ENCODE peak calls at places on chromosomes 13 and 19, in eight cellular contexts. One of them, this sample, is unnamed.

GRCh38 chr13:44842158-44842557 is 147.1 kb downstream of the NUFIP1 start:
- DNase-seq in NCI-H1417 treated with DMSO at 0.1 percent for 48 hours: no peak
- DNase-seq in stimulated activated CD4-positive, alpha-beta T cell treated with anti-CD3 and anti-CD28 coated beads, Interleukin-1b, Interleukin-23, amount 100 ng/mL, for 24 hours: no peak
- DNase-seq in activated naive CD4-positive, alpha-beta T cell treated with anti-CD3 and anti-CD28 coated beads, Interleukin-2, amount 10 ng/mL, durations not matched to agents 7 days and 5 days: no peak
- DNase-seq in MV-4-11: peak; percentile 46
- DNase-seq in CD8-positive, alpha-beta memory T cell: no peak
- DNase-seq in LoVo: no peak
- DNase-seq in activated CD8-positive, alpha-beta memory T cell treated with anti-CD3 and anti-CD28 coated beads for 24 hours: no peak
- DNase-seq in this sample: no peak

GRCh38 chr19:33796164-33797100 is at the start of gene KCTD15:
- DNase-seq in NCI-H1417 treated with DMSO at 0.1 percent for 48 hours: peak; percentile 5
- DNase-seq in stimulated activated CD4-positive, alpha-beta T cell treated with anti-CD3 and anti-CD28 coated beads, Interleukin-1b, Interleukin-23, amount 100 ng/mL, for 24 hours: no peak
- DNase-seq in activated naive CD4-positive, alpha-beta T cell treated with anti-CD3 and anti-CD28 coated beads, Interleukin-2, amount 10 ng/mL, durations not matched to agents 7 days and 5 days: peak; percentile 43
- DNase-seq in MV-4-11: no peak
- DNase-seq in CD8-positive, alpha-beta memory T cell: no peak
- DNase-seq in LoVo: peak; percentile 42
- DNase-seq in activated CD8-positive, alpha-beta memory T cell treated with anti-CD3 and anti-CD28 coated beads for 24 hours: peak; percentile 76
- DNase-seq in this sample: peak; percentile 53

GRCh38 chr19:3366761-3367571 is 583 bp downstream of the NFIC start:
- DNase-seq in NCI-H1417 treated with DMSO at 0.1 percent for 48 hours: no peak
- DNase-seq in stimulated activated CD4-positive, alpha-beta T cell treated with anti-CD3 and anti-CD28 coated beads, Interleukin-1b, Interleukin-23, amount 100 ng/mL, for 24 hours: no peak
- DNase-seq in activated naive CD4-positive, alpha-beta T cell treated with anti-CD3 and anti-CD28 coated beads, Interleukin-2, amount 10 ng/mL, durations not matched to agents 7 days and 5 days: no peak
- DNase-seq in MV-4-11: peak; percentile 26
- DNase-seq in CD8-positive, alpha-beta memory T cell: no peak
- DNase-seq in LoVo: no peak
- DNase-seq in activated CD8-positive, alpha-beta memory T cell treated with anti-CD3 and anti-CD28 coated beads for 24 hours: peak; percentile 68
- DNase-seq in this sample: peak; percentile 52

GRCh38 chr19:29844891-29845575 is 33.2 kb downstream of the CCNE1 start:
- DNase-seq in NCI-H1417 treated with DMSO at 0.1 percent for 48 hours: peak; percentile 83
- DNase-seq in stimulated activated CD4-positive, alpha-beta T cell treated with anti-CD3 and anti-CD28 coated beads, Interleukin-1b, Interleukin-23, amount 100 ng/mL, for 24 hours: peak; percentile 98
- DNase-seq in activated naive CD4-positive, alpha-beta T cell treated with anti-CD3 and anti-CD28 coated beads, Interleukin-2, amount 10 ng/mL, durations not matched to agents 7 days and 5 days: peak; percentile 97
- DNase-seq in MV-4-11: peak; percentile 93
- DNase-seq in CD8-positive, alpha-beta memory T cell: peak; percentile 95
- DNase-seq in LoVo: peak; percentile 89
- DNase-seq in activated CD8-positive, alpha-beta memory T cell treated with anti-CD3 and anti-CD28 coated beads for 24 hours: peak; percentile 99
- DNase-seq in this sample: peak; percentile 87

GRCh38 chr19:34999498-35000337 is at the start of gene GRAMD1A:
- DNase-seq in NCI-H1417 treated with DMSO at 0.1 percent for 48 hours: peak; percentile 31
- DNase-seq in stimulated activated CD4-positive, alpha-beta T cell treated with anti-CD3 and anti-CD28 coated beads, Interleukin-1b, Interleukin-23, amount 100 ng/mL, for 24 hours: peak; percentile 55
- DNase-seq in activated naive CD4-positive, alpha-beta T cell treated with anti-CD3 and anti-CD28 coated beads, Interleukin-2, amount 10 ng/mL, durations not matched to agents 7 days and 5 days: peak; percentile 83
- DNase-seq in MV-4-11: peak; percentile 61
- DNase-seq in CD8-positive, alpha-beta memory T cell: peak; percentile 58
- DNase-seq in LoVo: peak; percentile 75
- DNase-seq in activated CD8-positive, alpha-beta memory T cell treated with anti-CD3 and anti-CD28 coated beads for 24 hours: peak; percentile 91
- DNase-seq in this sample: peak; percentile 73

GRCh38 chr13:82879921-82880320 is 1002.4 kb downstream of the SLITRK1 start:
- DNase-seq in NCI-H1417 treated with DMSO at 0.1 percent for 48 hours: no peak
- DNase-seq in stimulated activated CD4-positive, alpha-beta T cell treated with anti-CD3 and anti-CD28 coated beads, Interleukin-1b, Interleukin-23, amount 100 ng/mL, for 24 hours: no peak
- DNase-seq in activated naive CD4-positive, alpha-beta T cell treated with anti-CD3 and anti-CD28 coated beads, Interleukin-2, amount 10 ng/mL, durations not matched to agents 7 days and 5 days: no peak
- DNase-seq in MV-4-11: no peak
- DNase-seq in CD8-positive, alpha-beta memory T cell: no peak
- DNase-seq in LoVo: no peak
- DNase-seq in activated CD8-positive, alpha-beta memory T cell treated with anti-CD3 and anti-CD28 coated beads for 24 hours: no peak
- DNase-seq in this sample: no peak

GRCh38 chr19:32404213-32404938 is 1.2 kb upstream of the DPY19L3 start:
- DNase-seq in NCI-H1417 treated with DMSO at 0.1 percent for 48 hours: no peak
- DNase-seq in stimulated activated CD4-positive, alpha-beta T cell treated with anti-CD3 and anti-CD28 coated beads, Interleukin-1b, Interleukin-23, amount 100 ng/mL, for 24 hours: no peak
- DNase-seq in activated naive CD4-positive, alpha-beta T cell treated with anti-CD3 and anti-CD28 coated beads, Interleukin-2, amount 10 ng/mL, durations not matched to agents 7 days and 5 days: no peak
- DNase-seq in MV-4-11: peak; percentile 36
- DNase-seq in CD8-positive, alpha-beta memory T cell: no peak
- DNase-seq in LoVo: no peak
- DNase-seq in activated CD8-positive, alpha-beta memory T cell treated with anti-CD3 and anti-CD28 coated beads for 24 hours: no peak
- DNase-seq in this sample: peak; percentile 14

GRCh38 chr13:36101157-36101556 is 30.0 kb downstream of the DCLK1 start:
- DNase-seq in NCI-H1417 treated with DMSO at 0.1 percent for 48 hours: no peak
- DNase-seq in stimulated activated CD4-positive, alpha-beta T cell treated with anti-CD3 and anti-CD28 coated beads, Interleukin-1b, Interleukin-23, amount 100 ng/mL, for 24 hours: no peak
- DNase-seq in activated naive CD4-positive, alpha-beta T cell treated with anti-CD3 and anti-CD28 coated beads, Interleukin-2, amount 10 ng/mL, durations not matched to agents 7 days and 5 days: no peak
- DNase-seq in MV-4-11: no peak
- DNase-seq in CD8-positive, alpha-beta memory T cell: no peak
- DNase-seq in LoVo: no peak
- DNase-seq in activated CD8-positive, alpha-beta memory T cell treated with anti-CD3 and anti-CD28 coated beads for 24 hours: no peak
- DNase-seq in this sample: no peak

GRCh38 chr13:95787356-95788099 is 110.6 kb downstream of the DNAJC3 start:
- DNase-seq in NCI-H1417 treated with DMSO at 0.1 percent for 48 hours: no peak
- DNase-seq in stimulated activated CD4-positive, alpha-beta T cell treated with anti-CD3 and anti-CD28 coated beads, Interleukin-1b, Interleukin-23, amount 100 ng/mL, for 24 hours: no peak
- DNase-seq in activated naive CD4-positive, alpha-beta T cell treated with anti-CD3 and anti-CD28 coated beads, Interleukin-2, amount 10 ng/mL, durations not matched to agents 7 days and 5 days: no peak
- DNase-seq in MV-4-11: no peak
- DNase-seq in CD8-positive, alpha-beta memory T cell: no peak
- DNase-seq in LoVo: no peak
- DNase-seq in activated CD8-positive, alpha-beta memory T cell treated with anti-CD3 and anti-CD28 coated beads for 24 hours: no peak
- DNase-seq in this sample: no peak

GRCh38 chr19:35596366-35596999 is 10.5 kb downstream of the PMIS2 start:
- DNase-seq in NCI-H1417 treated with DMSO at 0.1 percent for 48 hours: no peak
- DNase-seq in stimulated activated CD4-positive, alpha-beta T cell treated with anti-CD3 and anti-CD28 coated beads, Interleukin-1b, Interleukin-23, amount 100 ng/mL, for 24 hours: no peak
- DNase-seq in activated naive CD4-positive, alpha-beta T cell treated with anti-CD3 and anti-CD28 coated beads, Interleukin-2, amount 10 ng/mL, durations not matched to agents 7 days and 5 days: peak; percentile 41
- DNase-seq in MV-4-11: peak; percentile 55
- DNase-seq in CD8-positive, alpha-beta memory T cell: no peak
- DNase-seq in LoVo: no peak
- DNase-seq in activated CD8-positive, alpha-beta memory T cell treated with anti-CD3 and anti-CD28 coated beads for 24 hours: no peak
- DNase-seq in this sample: no peak

GRCh38 chr13:29849731-29850212 is 645 bp downstream of the UBL3 start:
- DNase-seq in NCI-H1417 treated with DMSO at 0.1 percent for 48 hours: no peak
- DNase-seq in stimulated activated CD4-positive, alpha-beta T cell treated with anti-CD3 and anti-CD28 coated beads, Interleukin-1b, Interleukin-23, amount 100 ng/mL, for 24 hours: peak; percentile 5
- DNase-seq in activated naive CD4-positive, alpha-beta T cell treated with anti-CD3 and anti-CD28 coated beads, Interleukin-2, amount 10 ng/mL, durations not matched to agents 7 days and 5 days: peak; percentile 55
- DNase-seq in MV-4-11: no peak
- DNase-seq in CD8-positive, alpha-beta memory T cell: peak; percentile 23
- DNase-seq in LoVo: peak; percentile 48
- DNase-seq in activated CD8-positive, alpha-beta memory T cell treated with anti-CD3 and anti-CD28 coated beads for 24 hours: no peak
- DNase-seq in this sample: peak; percentile 58

GRCh38 chr13:50531917-50532899 is 311.3 kb downstream of the DLEU7 start:
- DNase-seq in NCI-H1417 treated with DMSO at 0.1 percent for 48 hours: no peak
- DNase-seq in stimulated activated CD4-positive, alpha-beta T cell treated with anti-CD3 and anti-CD28 coated beads, Interleukin-1b, Interleukin-23, amount 100 ng/mL, for 24 hours: no peak
- DNase-seq in activated naive CD4-positive, alpha-beta T cell treated with anti-CD3 and anti-CD28 coated beads, Interleukin-2, amount 10 ng/mL, durations not matched to agents 7 days and 5 days: no peak
- DNase-seq in MV-4-11: peak; percentile 5
- DNase-seq in CD8-positive, alpha-beta memory T cell: no peak
- DNase-seq in LoVo: peak; percentile 39
- DNase-seq in activated CD8-positive, alpha-beta memory T cell treated with anti-CD3 and anti-CD28 coated beads for 24 hours: no peak
- DNase-seq in this sample: peak; percentile 54

GRCh38 chr13:40598599-40598998 is 67.8 kb downstream of the FOXO1 start:
- DNase-seq in NCI-H1417 treated with DMSO at 0.1 percent for 48 hours: no peak
- DNase-seq in stimulated activated CD4-positive, alpha-beta T cell treated with anti-CD3 and anti-CD28 coated beads, Interleukin-1b, Interleukin-23, amount 100 ng/mL, for 24 hours: no peak
- DNase-seq in activated naive CD4-positive, alpha-beta T cell treated with anti-CD3 and anti-CD28 coated beads, Interleukin-2, amount 10 ng/mL, durations not matched to agents 7 days and 5 days: no peak
- DNase-seq in MV-4-11: no peak
- DNase-seq in CD8-positive, alpha-beta memory T cell: no peak
- DNase-seq in LoVo: no peak
- DNase-seq in activated CD8-positive, alpha-beta memory T cell treated with anti-CD3 and anti-CD28 coated beads for 24 hours: no peak
- DNase-seq in this sample: no peak

GRCh38 chr19:45773384-45773783 is 4.3 kb upstream of the SIX5 start:
- DNase-seq in NCI-H1417 treated with DMSO at 0.1 percent for 48 hours: no peak
- DNase-seq in stimulated activated CD4-positive, alpha-beta T cell treated with anti-CD3 and anti-CD28 coated beads, Interleukin-1b, Interleukin-23, amount 100 ng/mL, for 24 hours: no peak
- DNase-seq in activated naive CD4-positive, alpha-beta T cell treated with anti-CD3 and anti-CD28 coated beads, Interleukin-2, amount 10 ng/mL, durations not matched to agents 7 days and 5 days: no peak
- DNase-seq in MV-4-11: no peak
- DNase-seq in CD8-positive, alpha-beta memory T cell: no peak
- DNase-seq in LoVo: no peak
- DNase-seq in activated CD8-positive, alpha-beta memory T cell treated with anti-CD3 and anti-CD28 coated beads for 24 hours: no peak
- DNase-seq in this sample: no peak

GRCh38 chr13:110636701-110637201 is 21.4 kb downstream of the NAXD start:
- DNase-seq in NCI-H1417 treated with DMSO at 0.1 percent for 48 hours: peak; percentile 64
- DNase-seq in stimulated activated CD4-positive, alpha-beta T cell treated with anti-CD3 and anti-CD28 coated beads, Interleukin-1b, Interleukin-23, amount 100 ng/mL, for 24 hours: no peak
- DNase-seq in activated naive CD4-positive, alpha-beta T cell treated with anti-CD3 and anti-CD28 coated beads, Interleukin-2, amount 10 ng/mL, durations not matched to agents 7 days and 5 days: no peak
- DNase-seq in MV-4-11: no peak
- DNase-seq in CD8-positive, alpha-beta memory T cell: no peak
- DNase-seq in LoVo: no peak
- DNase-seq in activated CD8-positive, alpha-beta memory T cell treated with anti-CD3 and anti-CD28 coated beads for 24 hours: no peak
- DNase-seq in this sample: no peak

GRCh38 chr19:35346193-35347052 is 1.3 kb upstream of the FFAR1 start:
- DNase-seq in NCI-H1417 treated with DMSO at 0.1 percent for 48 hours: no peak
- DNase-seq in stimulated activated CD4-positive, alpha-beta T cell treated with anti-CD3 and anti-CD28 coated beads, Interleukin-1b, Interleukin-23, amount 100 ng/mL, for 24 hours: peak; percentile 40
- DNase-seq in activated naive CD4-positive, alpha-beta T cell treated with anti-CD3 and anti-CD28 coated beads, Interleukin-2, amount 10 ng/mL, durations not matched to agents 7 days and 5 days: peak; percentile 76
- DNase-seq in MV-4-11: peak; percentile 15
- DNase-seq in CD8-positive, alpha-beta memory T cell: peak; percentile 64
- DNase-seq in LoVo: no peak
- DNase-seq in activated CD8-positive, alpha-beta memory T cell treated with anti-CD3 and anti-CD28 coated beads for 24 hours: peak; percentile 86
- DNase-seq in this sample: no peak

GRCh38 chr13:75643182-75643581 is 7.1 kb downstream of the LMO7 start:
- DNase-seq in NCI-H1417 treated with DMSO at 0.1 percent for 48 hours: no peak
- DNase-seq in stimulated activated CD4-positive, alpha-beta T cell treated with anti-CD3 and anti-CD28 coated beads, Interleukin-1b, Interleukin-23, amount 100 ng/mL, for 24 hours: no peak
- DNase-seq in activated naive CD4-positive, alpha-beta T cell treated with anti-CD3 and anti-CD28 coated beads, Interleukin-2, amount 10 ng/mL, durations not matched to agents 7 days and 5 days: no peak
- DNase-seq in MV-4-11: no peak
- DNase-seq in CD8-positive, alpha-beta memory T cell: no peak
- DNase-seq in LoVo: no peak
- DNase-seq in activated CD8-positive, alpha-beta memory T cell treated with anti-CD3 and anti-CD28 coated beads for 24 hours: no peak
- DNase-seq in this sample: no peak

GRCh38 chr13:93298741-93299140 is 72.1 kb downstream of the GPC6 start:
- DNase-seq in NCI-H1417 treated with DMSO at 0.1 percent for 48 hours: no peak
- DNase-seq in stimulated activated CD4-positive, alpha-beta T cell treated with anti-CD3 and anti-CD28 coated beads, Interleukin-1b, Interleukin-23, amount 100 ng/mL, for 24 hours: no peak
- DNase-seq in activated naive CD4-positive, alpha-beta T cell treated with anti-CD3 and anti-CD28 coated beads, Interleukin-2, amount 10 ng/mL, durations not matched to agents 7 days and 5 days: no peak
- DNase-seq in MV-4-11: no peak
- DNase-seq in CD8-positive, alpha-beta memory T cell: no peak
- DNase-seq in LoVo: no peak
- DNase-seq in activated CD8-positive, alpha-beta memory T cell treated with anti-CD3 and anti-CD28 coated beads for 24 hours: no peak
- DNase-seq in this sample: no peak

GRCh38 chr19:44608391-44608821 is 5.0 kb upstream of the IGSF23 start:
- DNase-seq in NCI-H1417 treated with DMSO at 0.1 percent for 48 hours: peak; percentile 26
- DNase-seq in stimulated activated CD4-positive, alpha-beta T cell treated with anti-CD3 and anti-CD28 coated beads, Interleukin-1b, Interleukin-23, amount 100 ng/mL, for 24 hours: no peak
- DNase-seq in activated naive CD4-positive, alpha-beta T cell treated with anti-CD3 and anti-CD28 coated beads, Interleukin-2, amount 10 ng/mL, durations not matched to agents 7 days and 5 days: no peak
- DNase-seq in MV-4-11: peak; percentile 43
- DNase-seq in CD8-positive, alpha-beta memory T cell: no peak
- DNase-seq in LoVo: no peak
- DNase-seq in activated CD8-positive, alpha-beta memory T cell treated with anti-CD3 and anti-CD28 coated beads for 24 hours: no peak
- DNase-seq in this sample: no peak

GRCh38 chr13:30257433-30258099 is 49.8 kb downstream of the KATNAL1 start:
- DNase-seq in NCI-H1417 treated with DMSO at 0.1 percent for 48 hours: no peak
- DNase-seq in stimulated activated CD4-positive, alpha-beta T cell treated with anti-CD3 and anti-CD28 coated beads, Interleukin-1b, Interleukin-23, amount 100 ng/mL, for 24 hours: no peak
- DNase-seq in activated naive CD4-positive, alpha-beta T cell treated with anti-CD3 and anti-CD28 coated beads, Interleukin-2, amount 10 ng/mL, durations not matched to agents 7 days and 5 days: no peak
- DNase-seq in MV-4-11: no peak
- DNase-seq in CD8-positive, alpha-beta memory T cell: no peak
- DNase-seq in LoVo: no peak
- DNase-seq in activated CD8-positive, alpha-beta memory T cell treated with anti-CD3 and anti-CD28 coated beads for 24 hours: no peak
- DNase-seq in this sample: no peak

GRCh38 chr13:98938801-98939200 is 39.1 kb downstream of the DOCK9 start:
- DNase-seq in NCI-H1417 treated with DMSO at 0.1 percent for 48 hours: no peak
- DNase-seq in stimulated activated CD4-positive, alpha-beta T cell treated with anti-CD3 and anti-CD28 coated beads, Interleukin-1b, Interleukin-23, amount 100 ng/mL, for 24 hours: no peak
- DNase-seq in activated naive CD4-positive, alpha-beta T cell treated with anti-CD3 and anti-CD28 coated beads, Interleukin-2, amount 10 ng/mL, durations not matched to agents 7 days and 5 days: no peak
- DNase-seq in MV-4-11: no peak
- DNase-seq in CD8-positive, alpha-beta memory T cell: no peak
- DNase-seq in LoVo: no peak
- DNase-seq in activated CD8-positive, alpha-beta memory T cell treated with anti-CD3 and anti-CD28 coated beads for 24 hours: no peak
- DNase-seq in this sample: no peak

GRCh38 chr19:57465680-57466381 is 8.9 kb upstream of the VN1R1 start:
- DNase-seq in NCI-H1417 treated with DMSO at 0.1 percent for 48 hours: no peak
- DNase-seq in stimulated activated CD4-positive, alpha-beta T cell treated with anti-CD3 and anti-CD28 coated beads, Interleukin-1b, Interleukin-23, amount 100 ng/mL, for 24 hours: no peak
- DNase-seq in activated naive CD4-positive, alpha-beta T cell treated with anti-CD3 and anti-CD28 coated beads, Interleukin-2, amount 10 ng/mL, durations not matched to agents 7 days and 5 days: peak; percentile 61
- DNase-seq in MV-4-11: peak; percentile 57
- DNase-seq in CD8-positive, alpha-beta memory T cell: peak; percentile 14
- DNase-seq in LoVo: peak; percentile 8
- DNase-seq in activated CD8-positive, alpha-beta memory T cell treated with anti-CD3 and anti-CD28 coated beads for 24 hours: no peak
- DNase-seq in this sample: peak; percentile 73

GRCh38 chr13:113013878-113014751 is 45.1 kb downstream of the MCF2L start:
- DNase-seq in NCI-H1417 treated with DMSO at 0.1 percent for 48 hours: no peak
- DNase-seq in stimulated activated CD4-positive, alpha-beta T cell treated with anti-CD3 and anti-CD28 coated beads, Interleukin-1b, Interleukin-23, amount 100 ng/mL, for 24 hours: no peak
- DNase-seq in activated naive CD4-positive, alpha-beta T cell treated with anti-CD3 and anti-CD28 coated beads, Interleukin-2, amount 10 ng/mL, durations not matched to agents 7 days and 5 days: no peak
- DNase-seq in MV-4-11: no peak
- DNase-seq in CD8-positive, alpha-beta memory T cell: no peak
- DNase-seq in LoVo: no peak
- DNase-seq in activated CD8-positive, alpha-beta memory T cell treated with anti-CD3 and anti-CD28 coated beads for 24 hours: no peak
- DNase-seq in this sample: no peak

GRCh38 chr19:8486661-8487136 is 15.7 kb downstream of the PRAM1 start:
- DNase-seq in NCI-H1417 treated with DMSO at 0.1 percent for 48 hours: no peak
- DNase-seq in stimulated activated CD4-positive, alpha-beta T cell treated with anti-CD3 and anti-CD28 coated beads, Interleukin-1b, Interleukin-23, amount 100 ng/mL, for 24 hours: no peak
- DNase-seq in activated naive CD4-positive, alpha-beta T cell treated with anti-CD3 and anti-CD28 coated beads, Interleukin-2, amount 10 ng/mL, durations not matched to agents 7 days and 5 days: no peak
- DNase-seq in MV-4-11: no peak
- DNase-seq in CD8-positive, alpha-beta memory T cell: no peak
- DNase-seq in LoVo: no peak
- DNase-seq in activated CD8-positive, alpha-beta memory T cell treated with anti-CD3 and anti-CD28 coated beads for 24 hours: no peak
- DNase-seq in this sample: no peak

GRCh38 chr13:48978942-48979601 is 3.4 kb downstream of the FNDC3A start:
- DNase-seq in NCI-H1417 treated with DMSO at 0.1 percent for 48 hours: no peak
- DNase-seq in stimulated activated CD4-positive, alpha-beta T cell treated with anti-CD3 and anti-CD28 coated beads, Interleukin-1b, Interleukin-23, amount 100 ng/mL, for 24 hours: no peak
- DNase-seq in activated naive CD4-positive, alpha-beta T cell treated with anti-CD3 and anti-CD28 coated beads, Interleukin-2, amount 10 ng/mL, durations not matched to agents 7 days and 5 days: no peak
- DNase-seq in MV-4-11: no peak
- DNase-seq in CD8-positive, alpha-beta memory T cell: no peak
- DNase-seq in LoVo: no peak
- DNase-seq in activated CD8-positive, alpha-beta memory T cell treated with anti-CD3 and anti-CD28 coated beads for 24 hours: no peak
- DNase-seq in this sample: no peak

GRCh38 chr19:3198901-3199700 is 13.4 kb downstream of the NCLN start:
- DNase-seq in NCI-H1417 treated with DMSO at 0.1 percent for 48 hours: no peak
- DNase-seq in stimulated activated CD4-positive, alpha-beta T cell treated with anti-CD3 and anti-CD28 coated beads, Interleukin-1b, Interleukin-23, amount 100 ng/mL, for 24 hours: no peak
- DNase-seq in activated naive CD4-positive, alpha-beta T cell treated with anti-CD3 and anti-CD28 coated beads, Interleukin-2, amount 10 ng/mL, durations not matched to agents 7 days and 5 days: no peak
- DNase-seq in MV-4-11: peak; percentile 36
- DNase-seq in CD8-positive, alpha-beta memory T cell: no peak
- DNase-seq in LoVo: no peak
- DNase-seq in activated CD8-positive, alpha-beta memory T cell treated with anti-CD3 and anti-CD28 coated beads for 24 hours: no peak
- DNase-seq in this sample: no peak

GRCh38 chr13:97030705-97031452 is 36.6 kb upstream of the OXGR1 start:
- DNase-seq in NCI-H1417 treated with DMSO at 0.1 percent for 48 hours: peak; percentile 4
- DNase-seq in stimulated activated CD4-positive, alpha-beta T cell treated with anti-CD3 and anti-CD28 coated beads, Interleukin-1b, Interleukin-23, amount 100 ng/mL, for 24 hours: no peak
- DNase-seq in activated naive CD4-positive, alpha-beta T cell treated with anti-CD3 and anti-CD28 coated beads, Interleukin-2, amount 10 ng/mL, durations not matched to agents 7 days and 5 days: no peak
- DNase-seq in MV-4-11: peak; percentile 18
- DNase-seq in CD8-positive, alpha-beta memory T cell: no peak
- DNase-seq in LoVo: peak; percentile 9
- DNase-seq in activated CD8-positive, alpha-beta memory T cell treated with anti-CD3 and anti-CD28 coated beads for 24 hours: no peak
- DNase-seq in this sample: no peak

GRCh38 chr13:79581870-79582315 is 100.9 kb downstream of the NDFIP2 start:
- DNase-seq in NCI-H1417 treated with DMSO at 0.1 percent for 48 hours: no peak
- DNase-seq in stimulated activated CD4-positive, alpha-beta T cell treated with anti-CD3 and anti-CD28 coated beads, Interleukin-1b, Interleukin-23, amount 100 ng/mL, for 24 hours: no peak
- DNase-seq in activated naive CD4-positive, alpha-beta T cell treated with anti-CD3 and anti-CD28 coated beads, Interleukin-2, amount 10 ng/mL, durations not matched to agents 7 days and 5 days: no peak
- DNase-seq in MV-4-11: no peak
- DNase-seq in CD8-positive, alpha-beta memory T cell: no peak
- DNase-seq in LoVo: no peak
- DNase-seq in activated CD8-positive, alpha-beta memory T cell treated with anti-CD3 and anti-CD28 coated beads for 24 hours: no peak
- DNase-seq in this sample: no peak

GRCh38 chr19:13229246-13229645 is 79.0 kb downstream of the IER2 start:
- DNase-seq in NCI-H1417 treated with DMSO at 0.1 percent for 48 hours: no peak
- DNase-seq in stimulated activated CD4-positive, alpha-beta T cell treated with anti-CD3 and anti-CD28 coated beads, Interleukin-1b, Interleukin-23, amount 100 ng/mL, for 24 hours: no peak
- DNase-seq in activated naive CD4-positive, alpha-beta T cell treated with anti-CD3 and anti-CD28 coated beads, Interleukin-2, amount 10 ng/mL, durations not matched to agents 7 days and 5 days: no peak
- DNase-seq in MV-4-11: no peak
- DNase-seq in CD8-positive, alpha-beta memory T cell: no peak
- DNase-seq in LoVo: no peak
- DNase-seq in activated CD8-positive, alpha-beta memory T cell treated with anti-CD3 and anti-CD28 coated beads for 24 hours: no peak
- DNase-seq in this sample: no peak

GRCh38 chr13:111505175-111505777 is 184.8 kb downstream of the TEX29 start:
- DNase-seq in NCI-H1417 treated with DMSO at 0.1 percent for 48 hours: no peak
- DNase-seq in stimulated activated CD4-positive, alpha-beta T cell treated with anti-CD3 and anti-CD28 coated beads, Interleukin-1b, Interleukin-23, amount 100 ng/mL, for 24 hours: no peak
- DNase-seq in activated naive CD4-positive, alpha-beta T cell treated with anti-CD3 and anti-CD28 coated beads, Interleukin-2, amount 10 ng/mL, durations not matched to agents 7 days and 5 days: no peak
- DNase-seq in MV-4-11: no peak
- DNase-seq in CD8-positive, alpha-beta memory T cell: no peak
- DNase-seq in LoVo: no peak
- DNase-seq in activated CD8-positive, alpha-beta memory T cell treated with anti-CD3 and anti-CD28 coated beads for 24 hours: no peak
- DNase-seq in this sample: peak; percentile 19

GRCh38 chr13:93635687-93636086 is 409.1 kb downstream of the GPC6 start:
- DNase-seq in NCI-H1417 treated with DMSO at 0.1 percent for 48 hours: no peak
- DNase-seq in stimulated activated CD4-positive, alpha-beta T cell treated with anti-CD3 and anti-CD28 coated beads, Interleukin-1b, Interleukin-23, amount 100 ng/mL, for 24 hours: no peak
- DNase-seq in activated naive CD4-positive, alpha-beta T cell treated with anti-CD3 and anti-CD28 coated beads, Interleukin-2, amount 10 ng/mL, durations not matched to agents 7 days and 5 days: no peak
- DNase-seq in MV-4-11: no peak
- DNase-seq in CD8-positive, alpha-beta memory T cell: no peak
- DNase-seq in LoVo: no peak
- DNase-seq in activated CD8-positive, alpha-beta memory T cell treated with anti-CD3 and anti-CD28 coated beads for 24 hours: no peak
- DNase-seq in this sample: no peak

GRCh38 chr13:108276060-108276459 is 6.5 kb downstream of the TNFSF13B start:
- DNase-seq in NCI-H1417 treated with DMSO at 0.1 percent for 48 hours: no peak
- DNase-seq in stimulated activated CD4-positive, alpha-beta T cell treated with anti-CD3 and anti-CD28 coated beads, Interleukin-1b, Interleukin-23, amount 100 ng/mL, for 24 hours: no peak
- DNase-seq in activated naive CD4-positive, alpha-beta T cell treated with anti-CD3 and anti-CD28 coated beads, Interleukin-2, amount 10 ng/mL, durations not matched to agents 7 days and 5 days: no peak
- DNase-seq in MV-4-11: no peak
- DNase-seq in CD8-positive, alpha-beta memory T cell: no peak
- DNase-seq in LoVo: no peak
- DNase-seq in activated CD8-positive, alpha-beta memory T cell treated with anti-CD3 and anti-CD28 coated beads for 24 hours: no peak
- DNase-seq in this sample: no peak

GRCh38 chr19:46659151-46660007 is 1.6 kb downstream of the DACT3 start:
- DNase-seq in NCI-H1417 treated with DMSO at 0.1 percent for 48 hours: no peak
- DNase-seq in stimulated activated CD4-positive, alpha-beta T cell treated with anti-CD3 and anti-CD28 coated beads, Interleukin-1b, Interleukin-23, amount 100 ng/mL, for 24 hours: no peak
- DNase-seq in activated naive CD4-positive, alpha-beta T cell treated with anti-CD3 and anti-CD28 coated beads, Interleukin-2, amount 10 ng/mL, durations not matched to agents 7 days and 5 days: peak; percentile 36
- DNase-seq in MV-4-11: peak; percentile 23
- DNase-seq in CD8-positive, alpha-beta memory T cell: no peak
- DNase-seq in LoVo: no peak
- DNase-seq in activated CD8-positive, alpha-beta memory T cell treated with anti-CD3 and anti-CD28 coated beads for 24 hours: no peak
- DNase-seq in this sample: peak; percentile 63

GRCh38 chr13:48235100-48235813 is 2.3 kb downstream of the ITM2B start:
- DNase-seq in NCI-H1417 treated with DMSO at 0.1 percent for 48 hours: no peak
- DNase-seq in stimulated activated CD4-positive, alpha-beta T cell treated with anti-CD3 and anti-CD28 coated beads, Interleukin-1b, Interleukin-23, amount 100 ng/mL, for 24 hours: no peak
- DNase-seq in activated naive CD4-positive, alpha-beta T cell treated with anti-CD3 and anti-CD28 coated beads, Interleukin-2, amount 10 ng/mL, durations not matched to agents 7 days and 5 days: peak; percentile 26
- DNase-seq in MV-4-11: peak; percentile 11
- DNase-seq in CD8-positive, alpha-beta memory T cell: no peak
- DNase-seq in LoVo: no peak
- DNase-seq in activated CD8-positive, alpha-beta memory T cell treated with anti-CD3 and anti-CD28 coated beads for 24 hours: no peak
- DNase-seq in this sample: peak; percentile 55

This sample was measured in KBM-7.